ENCODE peak calls at places on chromosome 4, in seven cellular contexts. T, G, M, P, D, H and R are unnamed samples.
A peak's percentile ranks its signal among the peaks of the same experiment; 100 is the strongest.

GRCh38 chr4:83850435-83850834 is 314.5 kb downstream of the GPAT3 start:
- DNase-seq in T (peak; percentile 4), G (no peak), M (no peak), P (no peak), D (peak; percentile 23), H (peak; percentile 68), R (no peak)

GRCh38 chr4:102519925-102520324 is 18.8 kb downstream of the NFKB1 start:
- DNase-seq in T (no peak), G (no peak), M (no peak), P (no peak), D (no peak), H (no peak), R (no peak)

GRCh38 chr4:121597346-121597934 is 99.3 kb downstream of the ANXA5 start:
- DNase-seq in T (no peak), G (no peak), M (no peak), P (no peak), D (peak; percentile 19), H (no peak), R (no peak)

GRCh38 chr4:83639849-83640493 is 104.1 kb downstream of the GPAT3 start:
- DNase-seq in T (no peak), G (peak; percentile 56), M (peak; percentile 59), P (peak; percentile 71), D (peak; percentile 84), H (peak; percentile 82), R (peak; percentile 78)

GRCh38 chr4:4430492-4431195 is 43.7 kb downstream of the NSG1 start:
- DNase-seq in T (peak; percentile 97), G (peak; percentile 49), M (peak; percentile 71), P (no peak), D (peak; percentile 54), H (peak; percentile 89), R (peak; percentile 50)

GRCh38 chr4:80732010-80732409 is 298.5 kb upstream of the BMP3 start:
- DNase-seq in T (peak; percentile 13), G (peak; percentile 63), M (no peak), P (no peak), D (peak; percentile 92), H (no peak), R (no peak)

GRCh38 chr4:79065262-79065661 is 126.0 kb upstream of the PAQR3 start:
- DNase-seq in T (no peak), G (no peak), M (no peak), P (no peak), D (no peak), H (no peak), R (no peak)

GRCh38 chr4:85200106-85200505 is 233.6 kb upstream of the WDFY3 start:
- DNase-seq in T (no peak), G (no peak), M (no peak), P (no peak), D (peak; percentile 32), H (no peak), R (no peak)

GRCh38 chr4:84403656-84404055 is 95.4 kb downstream of the NKX6-1 start:
- DNase-seq in T (no peak), G (no peak), M (no peak), P (no peak), D (peak; percentile 47), H (no peak), R (no peak)

GRCh38 chr4:2047031-2047660 is 12.0 kb upstream of the NAT8L start:
- DNase-seq in T (peak; percentile 48), G (no peak), M (no peak), P (no peak), D (no peak), H (no peak), R (no peak)

GRCh38 chr4:106647451-106647850 is 278.9 kb upstream of the GIMD1 start:
- DNase-seq in T (no peak), G (no peak), M (no peak), P (no peak), D (peak; percentile 17), H (no peak), R (no peak)

DNA sequence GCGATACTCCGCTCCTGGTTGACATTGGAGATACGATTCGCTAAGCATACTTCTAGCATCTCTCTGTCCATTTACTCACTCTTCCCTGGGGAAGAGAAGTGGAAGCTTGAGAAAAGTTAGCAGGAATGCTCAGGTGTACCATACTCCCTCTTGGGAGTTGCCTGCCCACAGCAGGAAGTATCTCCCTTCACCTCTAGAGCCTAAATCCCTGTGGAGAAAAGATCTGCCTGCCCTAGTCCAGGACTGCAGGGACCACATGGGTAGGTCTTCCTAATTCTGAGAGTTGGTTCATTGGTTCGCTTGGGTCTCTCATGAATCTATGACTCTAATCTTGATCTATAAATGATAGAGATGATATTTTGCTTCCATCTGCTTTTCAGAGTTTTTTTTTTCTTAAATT is 26.3 kb upstream of the MAPK10 start:
- DNase-seq in T (no peak), G (no peak), M (no peak), P (no peak), D (no peak), H (no peak), R (no peak)
- H3K27ac ChIP-seq in T (no peak overlapping the region), G (no peak overlapping the region), M (no peak overlapping the region), P (no peak overlapping the region), D (no peak overlapping the region), H (no peak overlapping the region), R (no peak overlapping the region)

GRCh38 chr4:38489924-38490639 is 173.9 kb upstream of the KLF3 start:
- DNase-seq in T (no peak), G (no peak), M (no peak), P (no peak), D (peak; percentile 48), H (peak; percentile 46), R (no peak)
- H3K4me3 ChIP-seq in T (no peak overlapping the region), G (no peak overlapping the region), M (peak overlapping the region; percentile 21), P (no peak overlapping the region), D (no peak overlapping the region), H (peak overlapping the region; percentile 59), R (no peak overlapping the region)

DNA sequence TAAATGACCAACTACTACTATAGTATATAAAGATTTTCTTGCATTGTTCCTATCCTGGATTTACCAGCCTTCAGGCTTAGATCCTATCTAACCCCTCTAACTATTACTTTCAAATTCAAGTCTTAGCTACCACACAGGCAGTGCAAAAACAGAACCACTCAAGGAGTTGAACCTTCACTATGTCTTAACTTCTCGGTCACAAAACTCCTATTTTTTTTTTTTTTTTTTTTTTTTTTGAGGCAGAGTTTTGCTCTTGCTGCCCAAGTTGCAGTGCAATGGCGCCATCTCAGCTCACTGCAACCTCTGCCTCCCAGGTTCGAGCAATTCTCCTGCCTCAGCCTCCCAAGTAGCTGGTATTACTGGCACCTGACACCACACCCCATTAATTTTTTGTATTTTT is 6.3 kb upstream of the FAM200B start:
- DNase-seq in T (no peak), G (no peak), M (no peak), P (no peak), D (no peak), H (no peak), R (no peak)
- TF ChIP-seq CTCF in T (no peak), G (no peak), M (no peak), P (no peak), D (no peak), H (peak; percentile 18), R (no peak)

GRCh38 chr4:160592258-160592657 is 1489.4 kb downstream of the RAPGEF2 start:
- DNase-seq in T (no peak), G (no peak), M (no peak), P (no peak), D (no peak), H (no peak), R (no peak)
- H3K27ac ChIP-seq in T (no peak overlapping the region), G (no peak overlapping the region), M (no peak overlapping the region), P (no peak overlapping the region), D (no peak overlapping the region), H (no peak overlapping the region), R (no peak overlapping the region)

GRCh38 chr4:183758735-183759447 is 99.8 kb downstream of the TRAPPC11 start:
- DNase-seq in T (no peak), G (no peak), M (no peak), P (no peak), D (no peak), H (no peak), R (no peak)
- H3K4me3 ChIP-seq in T (no peak overlapping the region), G (no peak overlapping the region), M (no peak overlapping the region), P (no peak overlapping the region), D (no peak overlapping the region), H (no peak overlapping the region), R (no peak overlapping the region)

GRCh38 chr4:114383055-114383454 is 215.6 kb upstream of the UGT8 start:
- DNase-seq in T (no peak), G (no peak), M (no peak), P (no peak), D (no peak), H (no peak), R (no peak)

GRCh38 chr4:114373508-114373907 is 225.1 kb upstream of the UGT8 start:
- DNase-seq in T (no peak), G (no peak), M (no peak), P (no peak), D (no peak), H (no peak), R (no peak)

GRCh38 chr4:114383721-114384120 is 214.9 kb upstream of the UGT8 start:
- DNase-seq in T (no peak), G (no peak), M (no peak), P (no peak), D (peak; percentile 69), H (no peak), R (peak; percentile 15)

GRCh38 chr4:114378306-114378903 is 220.2 kb upstream of the UGT8 start:
- DNase-seq in T (no peak), G (no peak), M (no peak), P (no peak), D (peak; percentile 54), H (no peak), R (peak; percentile 37)
- TF ChIP-seq CTCF in T (peak; percentile 80), G (no peak), M (no peak), P (no peak), D (peak; percentile 67), H (peak; percentile 61), R (no peak)

GRCh38 chr4:385934-386707 is 48.5 kb downstream of the ZNF141 start:
- DNase-seq in T (no peak), G (no peak), M (no peak), P (no peak), D (no peak), H (no peak), R (no peak)

GRCh38 chr4:386708-387105 is 49.1 kb downstream of the ZNF141 start:
- DNase-seq in T (no peak), G (no peak), M (no peak), P (no peak), D (no peak), H (no peak), R (no peak)

GRCh38 chr4:384311-385010 is 46.8 kb downstream of the ZNF141 start:
- DNase-seq in T (no peak), G (no peak), M (no peak), P (no peak), D (no peak), H (no peak), R (no peak)
- H3K27ac ChIP-seq in T (no peak overlapping the region), G (no peak overlapping the region), M (no peak overlapping the region), P (no peak overlapping the region), D (no peak overlapping the region), H (no peak overlapping the region), R (no peak overlapping the region)

DNA sequence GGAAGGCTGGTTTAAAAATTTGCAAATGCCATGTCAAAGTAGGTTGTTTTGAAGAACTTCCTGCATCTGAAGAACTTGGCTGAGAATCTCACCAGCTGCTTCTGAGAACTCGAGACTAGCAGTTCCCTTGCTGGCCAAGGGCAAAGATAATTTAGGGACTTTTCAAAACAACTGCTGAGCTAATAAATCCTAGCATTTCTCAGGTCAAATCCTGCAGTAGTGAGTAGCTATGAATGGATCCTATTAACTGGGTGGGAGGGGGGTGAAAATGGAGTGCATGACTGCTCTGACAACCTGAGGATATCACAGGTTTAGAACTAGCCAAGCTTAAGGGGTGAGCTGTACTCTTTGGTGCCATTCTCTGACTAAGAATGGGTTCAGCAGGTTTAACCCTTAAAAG is 128.4 kb upstream of the GALNT7 start:
- DNase-seq in T (peak; percentile 13), G (no peak), M (no peak), P (peak; percentile 24), D (peak; percentile 7), H (no peak), R (peak; percentile 88)
- H3K4me3 ChIP-seq in T (no peak overlapping the region), G (no peak overlapping the region), M (no peak overlapping the region), P (no peak overlapping the region), D (peak overlapping the region; percentile 15), H (no peak overlapping the region), R (no peak overlapping the region)